ENCODE peak calls at places on chromosomes 13 and 19, in five cellular contexts. T is AG09309, R is cardiac fibroblast, Q is breast epithelium, X is foreskin fibroblast. I is an unnamed sample.

GRCh38 chr19:23263870-23264590 is 13.8 kb upstream of the ZNF724 start:
- DNase-seq in T (no peak), R (peak), Q (no peak), X (peak), I (no peak)

GRCh38 chr19:33368074-33368864 is 5.2 kb upstream of the CEBPG start:
- DNase-seq in T (no peak), R (peak), Q (no peak), X (peak), I (no peak)

GRCh38 chr13:74210693-74211393 is 76.6 kb upstream of the KLF12 start:
- DNase-seq in T (peak), R (peak), Q (no peak), X (peak), I (peak)

GRCh38 chr13:49681837-49682236 is 9.4 kb downstream of the EBPL start:
- DNase-seq in T (no peak), R (no peak), Q (no peak), X (no peak), I (no peak)

GRCh38 chr19:35399231-35399630 is 28.4 kb downstream of the GPR42 start:
- DNase-seq in T (no peak), R (no peak), Q (no peak), X (no peak), I (no peak)

GRCh38 chr13:46491641-46492040 is 61.3 kb upstream of the LRCH1 start:
- DNase-seq in T (no peak), R (peak), Q (no peak), X (no peak), I (no peak)

GRCh38 chr13:33034897-33035296 is 18.7 kb downstream of the KL start:
- DNase-seq in T (peak), R (no peak), Q (no peak), X (no peak), I (no peak)

GRCh38 chr19:5137571-5138124 is 168.7 kb downstream of the KDM4B start:
- DNase-seq in T (no peak), R (no peak), Q (no peak), X (no peak), I (no peak)

GRCh38 chr13:49220035-49220855 is at the start of gene MLNR:
- DNase-seq in T (no peak), R (no peak), Q (no peak), X (peak), I (no peak)

GRCh38 chr13:40982772-40983171 is 36.3 kb downstream of the ELF1 start:
- DNase-seq in T (no peak), R (peak), Q (no peak), X (peak), I (peak)
- H3K4me3 ChIP-seq in T (no peak), R (no peak), Q (peak), X (no peak), I (no peak)

GRCh38 chr19:46372901-46373572 is 26.1 kb downstream of the PPP5C start:
- DNase-seq in T (no peak), R (peak), Q (peak), X (peak), I (no peak)
- TF ChIP-seq CTCF in T (peak), R (peak), Q (no peak), X (peak), I (peak)

GRCh38 chr13:112083971-112084370 is 17.0 kb downstream of the SOX1 start:
- DNase-seq in T (no peak), R (no peak), Q (no peak), X (no peak), I (no peak)
- H3K4me3 ChIP-seq in T (no peak), R (no peak), Q (no peak), X (no peak), I (no peak)

DNA sequence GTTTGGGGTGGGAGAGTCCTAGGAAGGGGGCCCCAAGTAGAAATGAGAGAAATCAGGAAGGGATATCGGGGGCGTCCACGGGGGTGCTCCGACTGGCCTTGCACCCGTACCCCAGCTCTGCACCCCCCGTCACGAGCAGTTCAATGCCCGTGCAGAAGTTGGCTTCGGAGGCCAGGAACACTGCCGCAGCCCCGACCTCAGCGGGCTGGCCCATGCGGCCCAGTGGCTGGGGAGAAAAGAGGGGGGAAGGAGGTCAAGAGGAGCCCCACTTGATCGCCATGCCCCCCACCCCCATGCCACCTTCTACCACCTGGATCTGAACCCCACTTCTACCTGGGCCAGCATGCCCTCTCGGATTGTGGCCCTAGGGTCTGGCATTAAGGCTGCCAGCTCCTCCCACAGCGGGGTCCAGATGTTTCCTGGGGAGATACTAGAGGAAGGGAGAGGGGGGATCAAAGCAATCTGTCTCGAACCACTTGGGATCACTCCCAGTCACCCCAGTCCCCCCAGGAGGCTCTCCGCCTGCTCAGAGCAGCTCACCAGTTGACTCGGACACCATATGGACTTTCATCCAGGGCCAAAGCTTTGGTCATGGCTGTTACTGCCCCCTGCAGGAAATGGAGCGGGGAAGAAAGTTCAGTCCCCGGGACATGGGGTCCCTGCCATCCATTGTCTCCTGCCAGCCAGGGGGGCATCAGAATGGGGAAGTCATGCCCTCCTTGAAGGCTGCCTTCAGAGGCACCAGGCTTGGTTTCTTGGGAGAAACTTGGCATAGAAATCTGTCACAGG is 2.5 kb upstream of the BCAT2 start:
- DNase-seq in T (no peak), R (no peak), Q (no peak), X (no peak), I (no peak)
- TF ChIP-seq CTCF in T (peak), R (peak), Q (no peak), X (peak), I (peak)

GRCh38 chr13:100363874-100364273 is 224.7 kb downstream of the GGACT start:
- DNase-seq in T (peak), R (peak), Q (no peak), X (peak), I (no peak)
- H3K4me3 ChIP-seq in T (no peak), R (no peak), Q (no peak), X (no peak), I (no peak)

I was measured in astrocyte of the cerebellum.